ENCODE peak calls at places on chromosome X, in nine cellular contexts. C, S, H, I, J, U, M, D and L are unnamed samples.

GRCh38 chrX:7996851-7997250 is 69.6 kb upstream of the PNPLA4 start:
- DNase-seq in C (no peak), S (peak; percentile 8), H (no peak), I (no peak), J (no peak), U (no peak), M (no peak), D (no peak), L (no peak)

GRCh38 chrX:69457756-69458155 is 46.4 kb upstream of the NALF2 start:
- DNase-seq in C (no peak), S (no peak), H (no peak), I (no peak), J (no peak), U (no peak), M (no peak), D (no peak), L (no peak)

GRCh38 chrX:13194291-13195103 is 125.4 kb downstream of the ATXN3L start:
- DNase-seq in C (no peak), S (peak; percentile 37), H (no peak), I (no peak), J (no peak), U (no peak), M (no peak), D (no peak), L (no peak)

GRCh38 chrX:115337735-115338134 is 48.2 kb downstream of the LUZP4 start:
- DNase-seq in C (no peak), S (peak; percentile 89), H (no peak), I (no peak), J (no peak), U (peak; percentile 86), M (no peak), D (peak; percentile 80), L (no peak)

GRCh38 chrX:53288173-53288572 is 6.8 kb upstream of the IQSEC2 start:
- DNase-seq in C (no peak), S (peak; percentile 20), H (peak; percentile 61), I (no peak), J (no peak), U (no peak), M (peak; percentile 60), D (no peak), L (no peak)

GRCh38 chrX:121455890-121456289 is 408.5 kb downstream of the GLUD2 start:
- DNase-seq in C (no peak), S (no peak), H (no peak), I (no peak), J (no peak), U (no peak), M (no peak), D (no peak), L (no peak)

GRCh38 chrX:72142094-72142843 is 10.6 kb upstream of the RTL5 start:
- DNase-seq in C (no peak), S (peak; percentile 60), H (no peak), I (no peak), J (no peak), U (no peak), M (no peak), D (no peak), L (no peak)

GRCh38 chrX:103344606-103345005 is 11.7 kb upstream of the TCEAL9 start:
- DNase-seq in C (no peak), S (no peak), H (no peak), I (no peak), J (no peak), U (no peak), M (no peak), D (no peak), L (no peak)

GRCh38 chrX:118637997-118638396 is 89.4 kb upstream of the IL13RA1 start:
- DNase-seq in C (no peak), S (no peak), H (no peak), I (no peak), J (no peak), U (peak; percentile 3), M (no peak), D (peak; percentile 10), L (no peak)

GRCh38 chrX:96770315-96770714 is 85.7 kb downstream of the DIAPH2 start:
- DNase-seq in C (no peak), S (peak; percentile 8), H (no peak), I (no peak), J (no peak), U (peak; percentile 18), M (no peak), D (peak; percentile 45), L (no peak)

GRCh38 chrX:20623448-20623847 is 356.7 kb upstream of the RPS6KA3 start:
- DNase-seq in C (no peak), S (peak; percentile 60), H (no peak), I (no peak), J (no peak), U (no peak), M (no peak), D (peak; percentile 57), L (no peak)

GRCh38 chrX:125203737-125204578 is 115.7 kb upstream of the TEX13C start:
- DNase-seq in C (no peak), S (peak; percentile 0), H (peak; percentile 32), I (no peak), J (no peak), U (no peak), M (no peak), D (peak; percentile 20), L (no peak)

GRCh38 chrX:19595036-19595435 is 79.7 kb upstream of the MAP3K15 start:
- DNase-seq in C (no peak), S (no peak), H (no peak), I (no peak), J (no peak), U (no peak), M (no peak), D (peak; percentile 35), L (no peak)

GRCh38 chrX:109927663-109928273 is 75.1 kb upstream of the TMEM164 start:
- DNase-seq in C (no peak), S (no peak), H (peak; percentile 16), I (no peak), J (no peak), U (no peak), M (no peak), D (no peak), L (no peak)

GRCh38 chrX:298993-299392 is 17.8 kb downstream of the PLCXD1 start:
- DNase-seq in C (no peak), S (no peak), H (no peak), I (peak; percentile 66), J (no peak), U (no peak), M (peak; percentile 28), D (no peak), L (no peak)

GRCh38 chrX:39247536-39247935 is 446.3 kb downstream of the MID1IP1 start:
- DNase-seq in C (no peak), S (no peak), H (no peak), I (no peak), J (no peak), U (no peak), M (no peak), D (no peak), L (no peak)

DNA sequence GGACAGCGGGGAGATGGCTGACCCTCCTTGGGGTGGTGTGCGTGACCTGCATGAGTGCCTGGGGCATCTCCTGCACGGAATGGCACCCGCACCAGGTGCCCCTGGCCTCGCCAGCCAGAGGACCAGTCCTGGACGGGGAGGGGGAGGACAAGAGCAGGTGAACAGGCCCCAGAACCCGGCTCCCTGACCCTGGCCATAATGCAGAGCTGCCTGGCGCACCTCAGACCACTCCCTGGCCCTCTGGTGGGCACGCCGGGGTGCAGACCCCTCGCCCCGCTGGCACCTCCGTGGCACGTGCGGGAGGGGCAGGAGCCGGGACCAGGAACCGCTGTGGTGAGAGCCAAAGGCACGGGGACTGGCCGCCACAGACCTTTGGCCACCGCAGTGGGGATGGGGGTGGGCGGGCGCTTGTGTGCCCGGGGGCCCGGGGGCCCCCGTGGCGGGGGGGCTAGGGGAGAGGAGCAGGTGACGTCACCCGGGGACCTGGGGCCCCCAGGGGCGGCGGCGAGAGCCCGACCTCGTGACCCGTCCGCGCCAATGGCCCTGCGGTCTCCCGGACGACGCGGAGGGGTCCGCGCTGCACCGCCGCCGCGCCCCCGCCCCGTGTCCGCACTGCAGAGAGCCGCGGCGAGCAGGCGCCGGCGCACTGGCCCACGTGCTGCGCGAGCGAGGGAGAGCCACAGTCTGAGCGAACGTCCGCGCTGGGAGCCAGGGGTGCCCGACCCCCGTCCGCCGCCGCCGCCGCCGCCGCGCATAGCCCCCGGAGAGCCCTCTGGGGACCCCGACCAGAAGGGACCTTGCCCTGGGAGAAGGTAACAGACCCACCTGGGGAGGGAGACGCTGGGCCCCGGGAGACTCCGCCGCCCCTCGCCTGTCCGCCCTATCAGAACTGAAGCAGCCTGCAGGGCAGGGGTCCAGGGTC is at the start of gene PNMA3:
- DNase-seq in C (no peak), S (no peak), H (no peak), I (no peak), J (no peak), U (no peak), M (no peak), D (peak; percentile 24), L (no peak)
- H3K27me3 ChIP-seq in C (no peaks in the 10 kb centered on the region), S (peaks cover 13% of the 10 kb centered on the region), H (peaks cover 25% of the 10 kb centered on the region), I (peaks cover 15% of the 10 kb centered on the region), J (no peaks in the 10 kb centered on the region), U (peaks cover 20% of the 10 kb centered on the region), M (no peaks in the 10 kb centered on the region), D (no peaks in the 10 kb centered on the region), L (peaks cover 8% of the 10 kb centered on the region)

DNA sequence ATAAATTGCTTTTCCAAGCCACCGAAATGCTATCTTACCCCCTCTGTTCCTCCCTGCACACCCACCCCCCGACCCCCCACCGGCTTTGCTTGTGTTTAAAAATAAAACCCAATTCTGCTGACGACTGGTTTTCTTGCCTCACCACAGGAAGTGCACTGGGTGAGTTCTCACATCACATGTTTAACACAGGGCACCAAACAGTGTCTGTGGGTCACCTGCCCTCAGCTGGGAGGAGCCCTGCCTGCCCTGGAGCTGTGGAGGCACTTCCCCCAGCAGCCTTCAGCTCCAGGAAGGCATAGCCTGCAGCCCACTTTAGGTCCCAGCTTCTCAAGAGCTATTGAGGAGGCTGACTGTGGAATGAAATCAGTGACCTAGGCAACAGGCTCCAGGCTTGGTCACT is 8.8 kb downstream of the TMEM255A start:
- DNase-seq in C (no peak), S (no peak), H (no peak), I (no peak), J (peak; percentile 18), U (no peak), M (no peak), D (no peak), L (no peak)
- H3K27me3 ChIP-seq in C (no peaks in the 10 kb centered on the region), S (no peaks in the 10 kb centered on the region), H (peaks cover 22% of the 10 kb centered on the region), I (no peaks in the 10 kb centered on the region), J (no peaks in the 10 kb centered on the region), U (peaks cover 6% of the 10 kb centered on the region), M (no peaks in the 10 kb centered on the region), D (no peaks in the 10 kb centered on the region), L (no peaks in the 10 kb centered on the region)

DNA sequence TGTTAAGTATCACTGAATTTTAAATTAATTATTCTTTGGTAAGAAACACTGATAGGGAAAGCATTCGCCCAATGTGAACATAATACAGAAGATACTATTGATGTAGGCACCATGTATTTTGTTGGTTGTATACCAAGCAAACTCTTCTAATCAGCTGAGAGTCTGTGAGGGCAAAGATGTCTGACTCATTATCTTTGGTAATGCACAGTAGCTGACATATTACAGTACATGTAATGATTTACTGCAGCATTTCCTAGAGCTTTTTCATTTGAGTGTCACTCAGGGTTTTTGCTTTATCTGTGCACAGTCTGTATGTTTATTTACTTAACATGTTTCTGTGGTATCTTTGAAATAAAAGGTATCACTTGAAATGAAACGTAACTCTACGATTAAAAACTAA is 49.2 kb downstream of the CENPVL3 start:
- DNase-seq in C (no peak), S (no peak), H (no peak), I (no peak), J (no peak), U (no peak), M (no peak), D (peak; percentile 3), L (no peak)
- H3K27me3 ChIP-seq in C (no peaks in the 10 kb centered on the region), S (no peaks in the 10 kb centered on the region), H (no peaks in the 10 kb centered on the region), I (no peaks in the 10 kb centered on the region), J (peaks cover 1% of the 10 kb centered on the region), U (peaks cover 2% of the 10 kb centered on the region), M (no peaks in the 10 kb centered on the region), D (no peaks in the 10 kb centered on the region), L (no peaks in the 10 kb centered on the region)

GRCh38 chrX:153640736-153641574 is 6.0 kb upstream of the DUSP9 start:
- DNase-seq in C (no peak), S (no peak), H (no peak), I (no peak), J (no peak), U (no peak), M (peak; percentile 43), D (no peak), L (no peak)
- H3K27me3 ChIP-seq in C (no peaks in the 10 kb centered on the region), S (peaks cover 11% of the 10 kb centered on the region), H (peaks cover 67% of the 10 kb centered on the region), I (peaks cover 36% of the 10 kb centered on the region), J (peaks cover 30% of the 10 kb centered on the region), U (peaks cover 45% of the 10 kb centered on the region), M (no peaks in the 10 kb centered on the region), D (peaks cover 14% of the 10 kb centered on the region), L (peaks cover 21% of the 10 kb centered on the region)